ENCODE peak calls at places on chromosomes 4 and X, in ten cellular contexts. D is mucosa of descending colon, C is H9, R is astrocyte, Z is MM.1S, B is lower lobe of right lung, J is fibroblast of pulmonary artery, E is astrocyte of the cerebellum, T is bronchial epithelial cell, X is fibroblast of mammary gland. I is an unnamed sample.

GRCh38 chr4:6946497-6946896 is 36.9 kb downstream of the TBC1D14 start:
- DNase-seq in D (peak), C (no peak), R (no peak), Z (no peak), B (no peak), J (no peak), E (no peak), T (no peak), X (no peak), I (no peak)

GRCh38 chrX:77087529-77088169 is 359.5 kb upstream of the FGF16 start:
- DNase-seq in D (no peak), C (no peak), R (peak), Z (no peak), B (no peak), J (peak), E (peak), T (peak), X (peak), I (no peak)

GRCh38 chr4:58936436-58936835 is 1826.3 kb upstream of the IGFBP7 start:
- DNase-seq in D (no peak), C (no peak), R (no peak), Z (no peak), B (no peak), J (no peak), E (no peak), T (peak), X (no peak), I (no peak)

GRCh38 chr4:22063613-22064012 is 115.0 kb upstream of the KCNIP4 start:
- DNase-seq in D (no peak), C (no peak), R (no peak), Z (no peak), B (no peak), J (no peak), E (no peak), T (no peak), X (peak), I (no peak)

GRCh38 chr4:176034498-176034897 is 31.1 kb upstream of the WDR17 start:
- DNase-seq in D (no peak), C (no peak), R (peak), Z (peak), B (no peak), J (peak), E (peak), T (peak), X (peak), I (no peak)

GRCh38 chr4:152951348-152951747 is 15.2 kb downstream of the FHDC1 start:
- DNase-seq in D (no peak), C (no peak), R (peak), Z (no peak), B (no peak), J (no peak), E (no peak), T (peak), X (no peak), I (no peak)

GRCh38 chr4:1213336-1213995 is 35.5 kb downstream of the CTBP1 start:
- DNase-seq in D (no peak), C (no peak), R (no peak), Z (no peak), B (no peak), J (no peak), E (no peak), T (no peak), X (no peak), I (no peak)

GRCh38 chr4:102493794-102494193 is 7.4 kb upstream of the NFKB1 start:
- DNase-seq in D (no peak), C (no peak), R (no peak), Z (peak), B (no peak), J (no peak), E (no peak), T (no peak), X (no peak), I (no peak)

GRCh38 chr4:167282171-167282864 is 48.0 kb upstream of the SPOCK3 start:
- DNase-seq in D (no peak), C (no peak), R (peak), Z (no peak), B (no peak), J (peak), E (no peak), T (peak), X (peak), I (no peak)

GRCh38 chr4:177393236-177393635 is 49.0 kb downstream of the AGA start:
- DNase-seq in D (no peak), C (no peak), R (no peak), Z (no peak), B (no peak), J (no peak), E (no peak), T (no peak), X (no peak), I (no peak)

GRCh38 chrX:40199704-40200103 is 101.9 kb upstream of the BCOR start:
- DNase-seq in D (no peak), C (no peak), R (no peak), Z (no peak), B (no peak), J (no peak), E (no peak), T (no peak), X (no peak), I (no peak)

GRCh38 chr4:127364397-127364796 is 268.4 kb upstream of the INTU start:
- DNase-seq in D (no peak), C (no peak), R (no peak), Z (no peak), B (no peak), J (no peak), E (no peak), T (no peak), X (no peak), I (no peak)

GRCh38 chr4:182600093-182600492 is 317.1 kb downstream of the DCTD start:
- DNase-seq in D (no peak), C (no peak), R (peak), Z (no peak), B (no peak), J (no peak), E (no peak), T (no peak), X (peak), I (no peak)

GRCh38 chrX:104315555-104315954 is 60.8 kb upstream of the ESX1 start:
- DNase-seq in D (no peak), C (no peak), R (peak), Z (no peak), B (no peak), J (peak), E (peak), T (peak), X (peak), I (no peak)

GRCh38 chr4:81743731-81744465 is 272.2 kb upstream of the RASGEF1B start:
- DNase-seq in D (no peak), C (no peak), R (no peak), Z (no peak), B (no peak), J (no peak), E (no peak), T (no peak), X (no peak), I (no peak)

GRCh38 chr4:26596843-26597242 is 13.0 kb downstream of the TBC1D19 start:
- DNase-seq in D (no peak), C (no peak), R (no peak), Z (no peak), B (no peak), J (no peak), E (no peak), T (no peak), X (no peak), I (no peak)

GRCh38 chrX:150316564-150316963 is 46.6 kb upstream of the MAMLD1 start:
- DNase-seq in D (no peak), C (peak), R (no peak), Z (no peak), B (no peak), J (no peak), E (no peak), T (no peak), X (no peak), I (no peak)

GRCh38 chrX:110120025-110120424 is 117.1 kb downstream of the TMEM164 start:
- DNase-seq in D (no peak), C (no peak), R (no peak), Z (no peak), B (peak), J (no peak), E (no peak), T (no peak), X (no peak), I (no peak)

GRCh38 chrX:110131031-110131430 is 128.1 kb downstream of the TMEM164 start:
- DNase-seq in D (no peak), C (no peak), R (no peak), Z (no peak), B (no peak), J (no peak), E (no peak), T (no peak), X (no peak), I (no peak)

GRCh38 chrX:110119480-110119879 is 116.6 kb downstream of the TMEM164 start:
- DNase-seq in D (no peak), C (no peak), R (no peak), Z (no peak), B (no peak), J (no peak), E (no peak), T (no peak), X (no peak), I (no peak)

GRCh38 chrX:110123331-110123782 is 120.4 kb downstream of the TMEM164 start:
- DNase-seq in D (no peak), C (no peak), R (no peak), Z (no peak), B (no peak), J (peak), E (no peak), T (no peak), X (peak), I (no peak)

GRCh38 chrX:110125435-110125834 is 122.5 kb downstream of the TMEM164 start:
- DNase-seq in D (no peak), C (peak), R (no peak), Z (no peak), B (no peak), J (peak), E (no peak), T (no peak), X (no peak), I (no peak)
- TF ChIP-seq CTCF in D (no peak), C (peak), R (no peak), Z (no peak), B (no peak), J (peak), E (peak), T (peak), X (peak), I (no peak)

GRCh38 chr4:14254252-14254651 is 626.7 kb upstream of the BOD1L1 start:
- DNase-seq in D (peak), C (peak), R (peak), Z (peak), B (peak), J (peak), E (peak), T (peak), X (peak), I (peak)
- TF ChIP-seq CTCF in D (no peak), C (peak), R (peak), Z (peak), B (peak), J (peak), E (peak), T (peak), X (peak), I (peak)

DNA sequence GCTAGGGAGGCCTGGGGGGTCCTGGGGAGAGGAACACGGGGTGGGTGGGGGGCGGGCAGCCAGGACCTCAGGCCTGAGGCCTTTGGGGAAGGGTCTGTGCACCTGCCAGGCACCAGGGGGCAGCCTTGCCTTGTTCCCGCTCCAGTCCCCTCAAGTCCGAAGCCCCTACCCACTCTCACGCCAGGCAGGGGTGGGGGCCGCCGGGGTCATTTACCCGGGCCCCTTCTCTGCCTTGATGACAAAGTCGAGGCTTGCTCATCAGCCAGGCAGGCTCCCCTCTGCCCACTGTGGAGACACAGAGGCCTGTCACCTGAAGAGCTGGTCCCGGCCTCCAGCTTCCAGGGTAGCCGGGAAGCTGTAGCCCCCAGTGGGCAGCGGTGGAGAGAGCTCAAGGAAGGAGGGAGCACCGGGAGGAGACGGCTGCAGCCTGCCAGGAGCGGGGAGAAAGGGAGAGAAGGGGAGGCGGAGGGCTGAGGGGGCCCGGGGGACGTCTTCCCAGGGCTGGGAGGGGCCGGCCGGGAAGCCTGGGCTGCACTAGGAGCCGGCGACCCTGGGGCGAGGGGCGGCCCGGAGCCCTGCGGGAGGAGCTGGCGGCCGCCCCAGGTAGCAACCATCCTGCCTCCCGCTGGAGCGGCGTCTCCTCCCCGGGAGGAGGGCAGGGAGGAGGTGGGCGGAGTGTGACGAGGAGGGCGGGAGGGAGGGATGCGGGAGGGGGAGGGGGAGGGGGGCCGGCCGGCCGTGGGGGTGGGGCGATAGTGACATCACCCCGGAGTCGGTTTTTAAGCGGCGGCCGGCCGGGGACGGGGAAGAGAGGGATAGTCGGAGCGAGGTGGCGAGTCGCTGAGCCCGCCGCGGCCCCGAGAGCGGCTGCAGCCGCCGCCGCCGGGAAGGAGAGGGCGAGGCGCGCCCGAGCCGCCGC is at the start of gene SLC6A8:
- DNase-seq in D (peak), C (peak), R (peak), Z (peak), B (peak), J (peak), E (no peak), T (no peak), X (peak), I (peak)
- TF ChIP-seq CTCF in D (no peak), C (peak), R (no peak), Z (peak), B (peak), J (peak), E (peak), T (peak), X (peak), I (no peak)

DNA sequence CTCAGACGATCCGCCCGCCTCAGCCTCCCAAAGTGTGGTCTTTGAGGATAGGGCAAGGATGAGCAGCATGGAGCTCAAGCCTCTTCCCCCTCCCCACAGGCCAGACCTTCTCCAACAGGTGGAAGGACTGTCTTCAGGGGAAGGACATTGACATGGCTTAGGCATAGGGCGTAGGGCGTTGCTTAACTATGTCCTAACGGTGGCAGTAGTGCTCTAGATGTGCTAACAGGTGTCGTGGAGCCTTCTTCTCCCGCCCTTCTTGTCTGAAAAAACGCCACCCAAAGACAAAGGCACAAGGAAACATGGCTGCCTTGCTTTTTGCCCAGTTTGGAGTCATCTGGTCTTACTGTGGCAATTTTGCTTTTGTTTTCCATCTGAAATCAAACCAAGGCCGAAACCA is 219.8 kb downstream of the OR13H1 start:
- DNase-seq in D (no peak), C (no peak), R (peak), Z (peak), B (no peak), J (no peak), E (peak), T (no peak), X (peak), I (no peak)
- TF ChIP-seq CTCF in D (no peak), C (peak), R (no peak), Z (peak), B (no peak), J (no peak), E (peak), T (no peak), X (peak), I (no peak)